ENCODE peak calls at places on chromosomes 11 and 22, in nine cellular contexts. One of them, this sample, is unnamed.

GRCh38 chr22:43186272-43187170 is at the start of gene TTLL12:
- DNase-seq in naive B cell: peak
- DNase-seq in NCI-H2081: peak
- DNase-seq in kidney tubule cell: peak
- DNase-seq in caudate nucleus: peak
- DNase-seq in NCI-H524: peak
- DNase-seq in T-helper 17 cell: peak
- DNase-seq in cerebellar cortex: peak
- DNase-seq in COR-L47: peak
- DNase-seq in this sample: no peak

GRCh38 chr11:65041206-65042035 is at the start of gene SAC3D1:
- DNase-seq in naive B cell: no peak
- DNase-seq in COR-L47: peak
- DNase-seq in T-helper 17 cell: peak
- DNase-seq in NCI-H2081: no peak
- DNase-seq in kidney tubule cell: peak
- DNase-seq in caudate nucleus: no peak
- DNase-seq in cerebellar cortex: no peak
- DNase-seq in NCI-H524: peak
- DNase-seq in this sample: no peak

GRCh38 chr22:27866136-27867091 is 52.6 kb downstream of the PITPNB start:
- DNase-seq in cerebellar cortex: no peak
- DNase-seq in T-helper 17 cell: no peak
- DNase-seq in caudate nucleus: no peak
- DNase-seq in NCI-H524: no peak
- DNase-seq in naive B cell: no peak
- DNase-seq in COR-L47: no peak
- DNase-seq in kidney tubule cell: no peak
- DNase-seq in NCI-H2081: no peak
- DNase-seq in this sample: peak

GRCh38 chr22:48239461-48240164 is 1477.2 kb downstream of the TBC1D22A start:
- DNase-seq in NCI-H524: no peak
- DNase-seq in T-helper 17 cell: no peak
- DNase-seq in cerebellar cortex: no peak
- DNase-seq in naive B cell: no peak
- DNase-seq in NCI-H2081: no peak
- DNase-seq in kidney tubule cell: no peak
- DNase-seq in COR-L47: no peak
- DNase-seq in caudate nucleus: no peak
- DNase-seq in this sample: no peak

GRCh38 chr11:62923634-62924411 is 2.7 kb upstream of the CHRM1 start:
- DNase-seq in kidney tubule cell: no peak
- DNase-seq in naive B cell: peak
- DNase-seq in T-helper 17 cell: no peak
- DNase-seq in COR-L47: no peak
- DNase-seq in caudate nucleus: no peak
- DNase-seq in NCI-H524: no peak
- DNase-seq in NCI-H2081: no peak
- DNase-seq in cerebellar cortex: no peak
- DNase-seq in this sample: no peak

GRCh38 chr11:35126000-35126878 is 12.7 kb upstream of the CD44 start:
- DNase-seq in kidney tubule cell: no peak
- DNase-seq in naive B cell: peak
- DNase-seq in COR-L47: no peak
- DNase-seq in T-helper 17 cell: no peak
- DNase-seq in cerebellar cortex: no peak
- DNase-seq in NCI-H2081: no peak
- DNase-seq in caudate nucleus: no peak
- DNase-seq in NCI-H524: no peak
- DNase-seq in this sample: no peak

GRCh38 chr11:119320593-119321524 is 3.9 kb upstream of the MCAM start:
- DNase-seq in kidney tubule cell: peak
- DNase-seq in T-helper 17 cell: peak
- DNase-seq in NCI-H524: peak
- DNase-seq in cerebellar cortex: peak
- DNase-seq in NCI-H2081: peak
- DNase-seq in naive B cell: peak
- DNase-seq in caudate nucleus: peak
- DNase-seq in COR-L47: no peak
- DNase-seq in this sample: no peak

GRCh38 chr22:37186228-37186996 is 1.6 kb downstream of the C1QTNF6 start:
- DNase-seq in kidney tubule cell: peak
- DNase-seq in naive B cell: peak
- DNase-seq in COR-L47: peak
- DNase-seq in NCI-H524: peak
- DNase-seq in NCI-H2081: no peak
- DNase-seq in cerebellar cortex: peak
- DNase-seq in caudate nucleus: no peak
- DNase-seq in T-helper 17 cell: no peak
- DNase-seq in this sample: peak

GRCh38 chr11:69959461-69959860 is 118.7 kb upstream of the ANO1 start:
- DNase-seq in cerebellar cortex: no peak
- DNase-seq in caudate nucleus: no peak
- DNase-seq in kidney tubule cell: no peak
- DNase-seq in COR-L47: no peak
- DNase-seq in NCI-H524: peak
- DNase-seq in T-helper 17 cell: no peak
- DNase-seq in naive B cell: no peak
- DNase-seq in NCI-H2081: no peak
- DNase-seq in this sample: no peak

GRCh38 chr11:3119141-3119821 is 45.8 kb downstream of the OSBPL5 start:
- DNase-seq in caudate nucleus: no peak
- DNase-seq in COR-L47: no peak
- DNase-seq in kidney tubule cell: no peak
- DNase-seq in T-helper 17 cell: no peak
- DNase-seq in NCI-H2081: no peak
- DNase-seq in naive B cell: no peak
- DNase-seq in cerebellar cortex: no peak
- DNase-seq in NCI-H524: no peak
- DNase-seq in this sample: no peak

This sample was measured in astrocyte of the cerebellum.